ENCODE peak calls at places on chromosomes 12 and 14, in seven cellular contexts. A is activated CD8-positive, alpha-beta T cell treated with anti-CD3 and anti-CD28 coated beads, Interleukin-2, amount 10 ng/mL, durations not matched to agents 7 days and 5 days; V is activated CD4-positive, alpha-beta T cell treated with anti-CD3 and anti-CD28 coated beads, Interleukin-2, amount 50 U/mL, for 24 hours; D is T-helper 1 cell; S is T-helper 9 cell; H is NCI-H1105; O is foreskin fibroblast. R is an unnamed sample.
A peak's percentile ranks its signal among the peaks of the same experiment; 100 is the strongest.

GRCh38 chr14:103686831-103687485 is 28.3 kb downstream of the XRCC3 start:
- DNase-seq in A (no peak), V (no peak), D (no peak), S (no peak), H (no peak), O (no peak), R (no peak)

GRCh38 chr14:76924363-76925151 is 98.3 kb downstream of the LRRC74A start:
- DNase-seq in A (peak; percentile 64), V (no peak), D (no peak), S (peak; percentile 44), H (peak; percentile 99), O (peak; percentile 47), R (no peak)

GRCh38 chr12:130796985-130797686 is 41.9 kb downstream of the STX2 start:
- DNase-seq in A (peak; percentile 63), V (peak; percentile 38), D (no peak), S (peak; percentile 13), H (no peak), O (no peak), R (no peak)

GRCh38 chr12:13187399-13187798 is 9.1 kb upstream of the EMP1 start:
- DNase-seq in A (no peak), V (no peak), D (no peak), S (no peak), H (no peak), O (peak; percentile 78), R (no peak)

GRCh38 chr14:99794156-99794780 is 1.1 kb downstream of the EML1 start:
- DNase-seq in A (no peak), V (no peak), D (no peak), S (no peak), H (no peak), O (no peak), R (no peak)

GRCh38 chr14:66017960-66018359 is 468.2 kb upstream of the CCDC196 start:
- DNase-seq in A (no peak), V (no peak), D (no peak), S (no peak), H (no peak), O (no peak), R (no peak)

GRCh38 chr12:55974308-55974724 is 438 bp downstream of the RAB5B start:
- DNase-seq in A (peak; percentile 50), V (no peak), D (no peak), S (no peak), H (peak; percentile 8), O (peak; percentile 67), R (no peak)

GRCh38 chr12:49750027-49750977 is 8.9 kb downstream of the TMBIM6 start:
- DNase-seq in A (peak; percentile 59), V (peak; percentile 60), D (no peak), S (no peak), H (no peak), O (peak; percentile 86), R (peak; percentile 27)

GRCh38 chr14:36069535-36069900 is 107.0 kb downstream of the PTCSC3 start:
- DNase-seq in A (peak; percentile 51), V (peak; percentile 18), D (no peak), S (no peak), H (peak; percentile 32), O (peak; percentile 23), R (no peak)

GRCh38 chr12:67018105-67018504 is 251.1 kb upstream of the CAND1 start:
- DNase-seq in A (no peak), V (no peak), D (no peak), S (no peak), H (no peak), O (no peak), R (no peak)

GRCh38 chr12:88371416-88372183 is 208.7 kb downstream of the KITLG start:
- DNase-seq in A (no peak), V (no peak), D (no peak), S (no peak), H (no peak), O (peak; percentile 91), R (no peak)

GRCh38 chr12:189622-189962 is 24.4 kb downstream of the SLC6A12 start:
- DNase-seq in A (no peak), V (no peak), D (no peak), S (no peak), H (no peak), O (no peak), R (no peak)

GRCh38 chr12:6315704-6316597 is 5.5 kb downstream of the PLEKHG6 start:
- DNase-seq in A (no peak), V (no peak), D (no peak), S (no peak), H (no peak), O (no peak), R (no peak)

GRCh38 chr12:67758119-67758873 is 109.8 kb downstream of the DYRK2 start:
- DNase-seq in A (no peak), V (no peak), D (no peak), S (no peak), H (no peak), O (no peak), R (no peak)

GRCh38 chr14:104284636-104285482 is 146.5 kb downstream of the KIF26A start:
- DNase-seq in A (no peak), V (no peak), D (no peak), S (no peak), H (no peak), O (no peak), R (no peak)

GRCh38 chr14:60204843-60205774 is 39.9 kb upstream of the DHRS7 start:
- DNase-seq in A (no peak), V (no peak), D (no peak), S (no peak), H (no peak), O (no peak), R (no peak)

GRCh38 chr14:24232645-24233537 is at the start of gene GMPR2:
- DNase-seq in A (peak; percentile 49), V (no peak), D (no peak), S (no peak), H (peak; percentile 77), O (peak; percentile 25), R (no peak)

GRCh38 chr14:34678306-34678705 is 36.1 kb downstream of the CFL2 start:
- DNase-seq in A (no peak), V (no peak), D (no peak), S (no peak), H (no peak), O (peak; percentile 20), R (no peak)

GRCh38 chr12:111276189-111276588 is 92.7 kb downstream of the PHETA1 start:
- DNase-seq in A (no peak), V (no peak), D (no peak), S (no peak), H (no peak), O (peak; percentile 48), R (no peak)

GRCh38 chr14:69261761-69262331 is 1.9 kb downstream of the GALNT16 start:
- DNase-seq in A (no peak), V (no peak), D (no peak), S (no peak), H (no peak), O (peak; percentile 74), R (no peak)

GRCh38 chr12:21523148-21523547 is 2.9 kb upstream of the SPX start:
- DNase-seq in A (no peak), V (no peak), D (no peak), S (no peak), H (no peak), O (no peak), R (no peak)

GRCh38 chr14:52355016-52355430 is 40.9 kb downstream of the PTGER2 start:
- DNase-seq in A (no peak), V (no peak), D (no peak), S (no peak), H (no peak), O (peak; percentile 91), R (no peak)